ENCODE peak calls at places on chromosomes 13 and 19, in four cellular contexts. X is stomach, F is suprapubic skin, O is fibroblast of lung. G is an unnamed sample.

GRCh38 chr13:40672310-40673060 is 6.0 kb upstream of the FOXO1 start:
- DNase-seq in X (no peak), F (no peak), O (peak; percentile 76), G (no peak)

GRCh38 chr19:5036733-5037681 is 68.1 kb downstream of the KDM4B start:
- DNase-seq in X (no peak), F (no peak), O (peak; percentile 47), G (no peak)

GRCh38 chr19:32830231-32831014 is 39.1 kb downstream of the SLC7A9 start:
- DNase-seq in X (no peak), F (no peak), O (peak; percentile 39), G (peak; percentile 24)

GRCh38 chr13:105587786-105588185 is 947.7 kb downstream of the EFNB2 start:
- DNase-seq in X (no peak), F (no peak), O (no peak), G (peak; percentile 41)

GRCh38 chr13:48731957-48732569 is 78.3 kb downstream of the CYSLTR2 start:
- DNase-seq in X (peak; percentile 50), F (no peak), O (no peak), G (no peak)

GRCh38 chr13:29362849-29363604 is 232.5 kb downstream of the SLC7A1 start:
- DNase-seq in X (peak; percentile 30), F (no peak), O (peak; percentile 31), G (peak; percentile 8)

GRCh38 chr13:113455384-113455783 is 2.1 kb upstream of the ADPRHL1 start:
- DNase-seq in X (no peak), F (no peak), O (no peak), G (no peak)

GRCh38 chr13:31199849-31200635 is at the start of gene B3GLCT:
- DNase-seq in X (peak; percentile 84), F (peak; percentile 77), O (peak; percentile 69), G (no peak)

GRCh38 chr19:46704379-46705076 is 12.4 kb downstream of the PRKD2 start:
- DNase-seq in X (peak; percentile 85), F (peak; percentile 87), O (peak; percentile 30), G (no peak)

GRCh38 chr19:40530091-40530901 is 46.4 kb upstream of the SHKBP1 start:
- DNase-seq in X (no peak), F (no peak), O (no peak), G (no peak)

GRCh38 chr19:55247621-55248099 is 11.2 kb downstream of the PPP6R1 start:
- DNase-seq in X (no peak), F (no peak), O (no peak), G (peak; percentile 24)

GRCh38 chr19:47130589-47131168 is at the start of gene SAE1:
- DNase-seq in X (peak; percentile 93), F (peak; percentile 97), O (peak; percentile 99), G (peak; percentile 93)

GRCh38 chr13:113991191-113991669 is 17.4 kb upstream of the C13orf46 start:
- DNase-seq in X (no peak), F (peak; percentile 7), O (no peak), G (peak; percentile 41)

GRCh38 chr19:19588546-19588945 is 29.9 kb downstream of the PBX4 start:
- DNase-seq in X (no peak), F (no peak), O (no peak), G (no peak)

GRCh38 chr13:100506600-100507422 is 81.8 kb downstream of the GGACT start:
- DNase-seq in X (no peak), F (no peak), O (no peak), G (no peak)

GRCh38 chr13:100510208-100510997 is 78.2 kb downstream of the GGACT start:
- DNase-seq in X (no peak), F (no peak), O (no peak), G (no peak)

GRCh38 chr13:100508391-100508790 is 80.2 kb downstream of the GGACT start:
- DNase-seq in X (no peak), F (no peak), O (no peak), G (no peak)

GRCh38 chr13:100508996-100509395 is 79.6 kb downstream of the GGACT start:
- DNase-seq in X (no peak), F (no peak), O (no peak), G (no peak)

GRCh38 chr13:100506154-100506553 is 82.4 kb downstream of the GGACT start:
- DNase-seq in X (no peak), F (no peak), O (no peak), G (no peak)
- H3K4me3 ChIP-seq in X (no peak overlapping the region), F (no peak overlapping the region), O (no peak overlapping the region), G (no peak overlapping the region)

GRCh38 chr13:73061478-73062275 is 2.9 kb downstream of the KLF5 start:
- DNase-seq in X (no peak), F (no peak), O (no peak), G (no peak)
- H3K4me3 ChIP-seq in X (peak overlapping the region; percentile 90), F (peak overlapping the region; percentile 83), O (no peak overlapping the region), G (peak overlapping the region; percentile 10)

GRCh38 chr19:38974599-38975213 is 836 bp downstream of the FBXO17 start:
- DNase-seq in X (no peak), F (no peak), O (no peak), G (no peak)
- H3K4me3 ChIP-seq in X (peak overlapping the region; percentile 55), F (peak overlapping the region; percentile 70), O (peak overlapping the region; percentile 61), G (peak overlapping the region; percentile 66)

GRCh38 chr19:13025819-13026477 is 30.7 kb downstream of the NFIX start:
- DNase-seq in X (no peak), F (no peak), O (no peak), G (no peak)

GRCh38 chr19:13026478-13026999 is 31.3 kb downstream of the NFIX start:
- DNase-seq in X (peak; percentile 68), F (no peak), O (peak; percentile 79), G (no peak)

GRCh38 chr19:13024126-13024957 is 29.1 kb downstream of the NFIX start:
- DNase-seq in X (no peak), F (no peak), O (no peak), G (no peak)

GRCh38 chr19:13023666-13024065 is 28.4 kb downstream of the NFIX start:
- DNase-seq in X (no peak), F (no peak), O (peak; percentile 57), G (no peak)

GRCh38 chr19:13024958-13025653 is 29.8 kb downstream of the NFIX start:
- DNase-seq in X (no peak), F (no peak), O (no peak), G (no peak)
- H3K4me3 ChIP-seq in X (peak overlapping the region; percentile 38), F (peak overlapping the region; percentile 55), O (peak overlapping the region; percentile 73), G (peak overlapping the region; percentile 51)

GRCh38 chr19:48329167-48329891 is 4.0 kb downstream of the EMP3 start:
- DNase-seq in X (no peak), F (no peak), O (peak; percentile 47), G (no peak)

GRCh38 chr19:48330012-48330681 is 4.8 kb downstream of the EMP3 start:
- DNase-seq in X (peak; percentile 86), F (peak; percentile 83), O (no peak), G (no peak)

GRCh38 chr19:48333467-48334384 is 8.4 kb downstream of the EMP3 start:
- DNase-seq in X (peak; percentile 95), F (peak; percentile 92), O (peak; percentile 93), G (peak; percentile 74)

GRCh38 chr19:48332351-48332661 is 7.0 kb downstream of the EMP3 start:
- DNase-seq in X (no peak), F (no peak), O (no peak), G (no peak)

GRCh38 chr19:48332662-48333466 is 7.5 kb downstream of the EMP3 start:
- DNase-seq in X (peak; percentile 93), F (peak; percentile 93), O (peak; percentile 99), G (peak; percentile 94)
- H3K4me3 ChIP-seq in X (peak overlapping the region; percentile 43), F (peak overlapping the region; percentile 54), O (no peak overlapping the region), G (peak overlapping the region; percentile 32)

GRCh38 chr19:2336528-2337328 is 8.2 kb downstream of the SPPL2B start:
- DNase-seq in X (no peak), F (no peak), O (no peak), G (no peak)

GRCh38 chr19:2334986-2335846 is 6.7 kb downstream of the SPPL2B start:
- DNase-seq in X (no peak), F (no peak), O (no peak), G (no peak)

GRCh38 chr19:2337329-2337707 is 8.8 kb downstream of the SPPL2B start:
- DNase-seq in X (no peak), F (no peak), O (peak; percentile 44), G (peak; percentile 60)

GRCh38 chr19:2334426-2334825 is 5.9 kb downstream of the SPPL2B start:
- DNase-seq in X (no peak), F (no peak), O (no peak), G (no peak)

GRCh38 chr19:2335848-2336247 is 7.4 kb downstream of the SPPL2B start:
- DNase-seq in X (no peak), F (no peak), O (no peak), G (no peak)
- H3K4me3 ChIP-seq in X (no peak overlapping the region), F (no peak overlapping the region), O (no peak overlapping the region), G (no peak overlapping the region)

G was measured in skeletal muscle cell.